ENCODE peak calls at places on chromosome 6, in seven cellular contexts. L is NCI-H2029; C is MG63; I is CD8-positive, alpha-beta T cell; H is iris pigment epithelial cell; Q is NCI-H1048; T is mammary epithelial cell. U is an unnamed sample.

GRCh38 chr6:86581833-86582232 is 355.5 kb upstream of the HTR1E start:
- DNase-seq in I (no peak), L (no peak), T (peak; percentile 70), C (no peak), Q (no peak), H (no peak), U (no peak)

GRCh38 chr6:35755525-35755924 is 18.7 kb downstream of the ARMC12 start:
- DNase-seq in L (no peak), Q (no peak), C (no peak), I (no peak), H (no peak), T (no peak), U (no peak)

GRCh38 chr6:34151321-34152041 is 5.6 kb upstream of the GRM4 start:
- DNase-seq in T (no peak), Q (no peak), H (no peak), C (no peak), I (no peak), L (no peak), U (no peak)

GRCh38 chr6:1837868-1838267 is 228.2 kb downstream of the FOXC1 start:
- DNase-seq in I (no peak), H (no peak), Q (no peak), L (no peak), T (no peak), C (no peak), U (no peak)

GRCh38 chr6:144150673-144151009 is 324 bp downstream of the STX11 start:
- DNase-seq in I (peak; percentile 25), L (no peak), C (peak; percentile 25), T (peak; percentile 14), Q (no peak), H (no peak), U (no peak)

GRCh38 chr6:57421503-57421902 is 104.1 kb downstream of the PRIM2 start:
- DNase-seq in L (no peak), Q (no peak), T (no peak), H (peak; percentile 34), I (no peak), C (no peak), U (no peak)

GRCh38 chr6:146670161-146670560 is 71.4 kb downstream of the ADGB start:
- DNase-seq in C (no peak), Q (no peak), T (no peak), H (peak; percentile 45), L (no peak), I (no peak), U (no peak)

GRCh38 chr6:119348308-119349040 is 1.1 kb downstream of the MAN1A1 start:
- DNase-seq in H (peak; percentile 21), T (no peak), C (peak; percentile 30), Q (no peak), I (peak; percentile 15), L (no peak), U (no peak)

GRCh38 chr6:24931296-24931695 is 4.5 kb downstream of the RIPOR2 start:
- DNase-seq in L (no peak), T (no peak), Q (no peak), C (no peak), I (no peak), H (no peak), U (no peak)

GRCh38 chr6:123321020-123321419 is 315.7 kb downstream of the TRDN start:
- DNase-seq in I (no peak), T (no peak), H (no peak), Q (no peak), L (peak; percentile 85), C (no peak), U (no peak)

GRCh38 chr6:130760006-130760405 is 67.2 kb upstream of the SMLR1 start:
- DNase-seq in L (no peak), T (peak; percentile 47), H (peak; percentile 56), Q (no peak), I (no peak), C (no peak), U (peak; percentile 16)

GRCh38 chr6:107061125-107062020 is 33.4 kb downstream of the MTRES1 start:
- DNase-seq in C (no peak), H (peak; percentile 45), T (no peak), L (no peak), I (no peak), Q (no peak), U (no peak)

GRCh38 chr6:34248727-34249468 is at the start of gene SMIM29:
- DNase-seq in L (peak; percentile 95), C (peak; percentile 92), H (peak; percentile 94), I (peak; percentile 98), Q (peak; percentile 88), T (peak; percentile 94), U (no peak)